ENCODE peak calls at places on chromosomes 11 and 22, in six cellular contexts. One of them, this sample, is unnamed.

GRCh38 chr22:31828739-31829138 is 74.9 kb downstream of the DEPDC5 start:
- DNase-seq in cardiac muscle cell: peak; percentile 6
- DNase-seq in lung: no peak
- DNase-seq in astrocyte: no peak
- DNase-seq in tibial artery: no peak
- DNase-seq in K562: no peak
- DNase-seq in this sample: no peak

GRCh38 chr11:112871909-112872511 is 89.2 kb upstream of the NCAM1 start:
- DNase-seq in cardiac muscle cell: no peak
- DNase-seq in lung: no peak
- DNase-seq in astrocyte: no peak
- DNase-seq in tibial artery: no peak
- DNase-seq in K562: no peak
- DNase-seq in this sample: no peak

GRCh38 chr11:130534525-130534924 is 86.1 kb downstream of the ADAMTS15 start:
- DNase-seq in cardiac muscle cell: no peak
- DNase-seq in lung: no peak
- DNase-seq in astrocyte: no peak
- DNase-seq in tibial artery: no peak
- DNase-seq in K562: no peak
- DNase-seq in this sample: no peak

GRCh38 chr11:57761301-57762234 is at the start of gene CTNND1:
- DNase-seq in cardiac muscle cell: peak; percentile 99
- DNase-seq in lung: peak; percentile 88
- DNase-seq in astrocyte: peak; percentile 96
- DNase-seq in tibial artery: peak; percentile 95
- DNase-seq in K562: peak; percentile 66
- DNase-seq in this sample: peak; percentile 96

GRCh38 chr11:104525416-104525815 is 361.5 kb upstream of the PDGFD start:
- DNase-seq in cardiac muscle cell: no peak
- DNase-seq in lung: no peak
- DNase-seq in astrocyte: no peak
- DNase-seq in tibial artery: no peak
- DNase-seq in K562: no peak
- DNase-seq in this sample: no peak

GRCh38 chr11:132126973-132127900 is 756.8 kb downstream of the NTM start:
- DNase-seq in cardiac muscle cell: peak; percentile 94
- DNase-seq in lung: peak; percentile 63
- DNase-seq in astrocyte: peak; percentile 86
- DNase-seq in tibial artery: no peak
- DNase-seq in K562: no peak
- DNase-seq in this sample: peak; percentile 10

GRCh38 chr11:2797181-2797711 is 88.3 kb downstream of the CDKN1C start:
- DNase-seq in cardiac muscle cell: no peak
- DNase-seq in lung: no peak
- DNase-seq in astrocyte: no peak
- DNase-seq in tibial artery: peak; percentile 56
- DNase-seq in K562: no peak
- DNase-seq in this sample: peak; percentile 29

GRCh38 chr22:30252411-30253204 is 6.0 kb upstream of the LIF start:
- DNase-seq in cardiac muscle cell: no peak
- DNase-seq in lung: no peak
- DNase-seq in astrocyte: no peak
- DNase-seq in tibial artery: no peak
- DNase-seq in K562: no peak
- DNase-seq in this sample: no peak

GRCh38 chr11:58527429-58527828 is 19.5 kb upstream of the OR5B21 start:
- DNase-seq in cardiac muscle cell: no peak
- DNase-seq in lung: no peak
- DNase-seq in astrocyte: no peak
- DNase-seq in tibial artery: no peak
- DNase-seq in K562: no peak
- DNase-seq in this sample: no peak

GRCh38 chr11:2788751-2789140 is 89.0 kb upstream of the KCNQ1OT1 start:
- DNase-seq in cardiac muscle cell: no peak
- DNase-seq in lung: no peak
- DNase-seq in astrocyte: no peak
- DNase-seq in tibial artery: no peak
- DNase-seq in K562: no peak
- DNase-seq in this sample: no peak

GRCh38 chr11:43699879-43700278 is 19.3 kb downstream of the HSD17B12 start:
- DNase-seq in cardiac muscle cell: no peak
- DNase-seq in lung: no peak
- DNase-seq in astrocyte: no peak
- DNase-seq in tibial artery: no peak
- DNase-seq in K562: no peak
- DNase-seq in this sample: no peak

DNA sequence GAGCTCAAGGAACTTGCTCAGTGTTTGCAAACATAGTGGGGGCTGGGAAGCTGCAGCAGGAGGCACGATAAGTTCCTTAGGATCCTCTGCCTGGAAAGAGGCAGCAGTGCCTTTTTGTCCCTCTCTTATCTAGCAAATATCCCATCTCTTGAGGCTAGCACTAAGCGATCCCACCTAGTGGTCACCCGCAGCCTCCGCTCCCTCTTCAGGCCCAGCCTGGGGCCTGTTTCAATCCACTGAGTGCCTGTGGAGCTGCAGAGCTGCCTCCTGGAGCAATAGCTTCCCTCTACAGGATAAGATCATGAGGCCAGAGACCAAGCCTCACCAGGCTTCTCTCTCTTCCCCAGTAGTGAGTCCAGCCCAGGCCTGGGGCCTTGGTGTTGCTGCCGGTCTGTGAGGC is 65.8 kb downstream of the SLC22A12 start:
- DNase-seq in cardiac muscle cell: peak; percentile 13
- DNase-seq in lung: no peak
- DNase-seq in astrocyte: no peak
- DNase-seq in tibial artery: no peak
- DNase-seq in K562: peak; percentile 50
- DNase-seq in this sample: peak; percentile 56
- TF ChIP-seq CTCF in cardiac muscle cell: peak; percentile 22
- TF ChIP-seq CTCF in lung: no peak
- TF ChIP-seq CTCF in astrocyte: no peak
- TF ChIP-seq CTCF in tibial artery: no peak
- TF ChIP-seq CTCF in K562: peak; percentile 67
- TF ChIP-seq CTCF in this sample: peak; percentile 67

GRCh38 chr22:35544810-35545209 is 4.2 kb downstream of the RASD2 start:
- DNase-seq in cardiac muscle cell: no peak
- DNase-seq in lung: no peak
- DNase-seq in astrocyte: no peak
- DNase-seq in tibial artery: no peak
- DNase-seq in K562: no peak
- DNase-seq in this sample: no peak
- H3K4me1 ChIP-seq in cardiac muscle cell: no peaks in the 10 kb centered on the region
- H3K4me1 ChIP-seq in lung: peaks cover 15% of the 10 kb centered on the region
- H3K4me1 ChIP-seq in astrocyte: peaks cover 20% of the 10 kb centered on the region
- H3K4me1 ChIP-seq in tibial artery: peaks cover 25% of the 10 kb centered on the region
- H3K4me1 ChIP-seq in K562: peaks cover 16% of the 10 kb centered on the region
- H3K4me1 ChIP-seq in this sample: peaks cover 5% of the 10 kb centered on the region

GRCh38 chr11:19344661-19345518 is 104.1 kb upstream of the E2F8 start:
- DNase-seq in cardiac muscle cell: peak; percentile 65
- DNase-seq in lung: no peak
- DNase-seq in astrocyte: no peak
- DNase-seq in tibial artery: peak; percentile 71
- DNase-seq in K562: no peak
- DNase-seq in this sample: no peak

GRCh38 chr11:19349340-19350025 is 108.7 kb upstream of the E2F8 start:
- DNase-seq in cardiac muscle cell: peak; percentile 30
- DNase-seq in lung: no peak
- DNase-seq in astrocyte: no peak
- DNase-seq in tibial artery: no peak
- DNase-seq in K562: no peak
- DNase-seq in this sample: no peak

GRCh38 chr11:19347911-19348310 is 107.2 kb upstream of the E2F8 start:
- DNase-seq in cardiac muscle cell: peak; percentile 22
- DNase-seq in lung: no peak
- DNase-seq in astrocyte: no peak
- DNase-seq in tibial artery: no peak
- DNase-seq in K562: no peak
- DNase-seq in this sample: no peak

GRCh38 chr11:19345519-19345847 is 104.7 kb upstream of the E2F8 start:
- DNase-seq in cardiac muscle cell: peak; percentile 20
- DNase-seq in lung: no peak
- DNase-seq in astrocyte: no peak
- DNase-seq in tibial artery: no peak
- DNase-seq in K562: no peak
- DNase-seq in this sample: no peak

GRCh38 chr11:19345848-19346681 is 105.3 kb upstream of the E2F8 start:
- DNase-seq in cardiac muscle cell: peak; percentile 34
- DNase-seq in lung: no peak
- DNase-seq in astrocyte: no peak
- DNase-seq in tibial artery: no peak
- DNase-seq in K562: peak; percentile 21
- DNase-seq in this sample: peak; percentile 46
- H3K4me3 ChIP-seq in cardiac muscle cell: peak overlapping the region; percentile 13
- H3K4me3 ChIP-seq in lung: peak overlapping the region; percentile 43
- H3K4me3 ChIP-seq in astrocyte: peak overlapping the region; percentile 27
- H3K4me3 ChIP-seq in tibial artery: peak overlapping the region; percentile 40
- H3K4me3 ChIP-seq in K562: no peak overlapping the region
- H3K4me3 ChIP-seq in this sample: peak overlapping the region; percentile 18

GRCh38 chr11:107860688-107861087 is 2.1 kb upstream of the SLC35F2 start:
- DNase-seq in cardiac muscle cell: no peak
- DNase-seq in lung: no peak
- DNase-seq in astrocyte: no peak
- DNase-seq in tibial artery: no peak
- DNase-seq in K562: peak; percentile 67
- DNase-seq in this sample: no peak
- TF ChIP-seq CTCF in cardiac muscle cell: no peak
- TF ChIP-seq CTCF in lung: no peak
- TF ChIP-seq CTCF in astrocyte: no peak
- TF ChIP-seq CTCF in tibial artery: no peak
- TF ChIP-seq CTCF in K562: no peak
- TF ChIP-seq CTCF in this sample: no peak

GRCh38 chr22:20117656-20118571 is 888 bp upstream of the TRMT2A start:
- DNase-seq in cardiac muscle cell: peak; percentile 30
- DNase-seq in lung: no peak
- DNase-seq in astrocyte: peak; percentile 22
- DNase-seq in tibial artery: no peak
- DNase-seq in K562: peak; percentile 98
- DNase-seq in this sample: no peak

GRCh38 chr22:20114506-20115475 is 1.1 kb upstream of the RANBP1 start:
- DNase-seq in cardiac muscle cell: no peak
- DNase-seq in lung: no peak
- DNase-seq in astrocyte: no peak
- DNase-seq in tibial artery: no peak
- DNase-seq in K562: no peak
- DNase-seq in this sample: no peak

GRCh38 chr22:20116951-20117645 is at the start of gene TRMT2A:
- DNase-seq in cardiac muscle cell: peak; percentile 99
- DNase-seq in lung: peak; percentile 97
- DNase-seq in astrocyte: peak; percentile 95
- DNase-seq in tibial artery: peak; percentile 99
- DNase-seq in K562: peak; percentile 100
- DNase-seq in this sample: peak; percentile 99

GRCh38 chr22:20116376-20116950 is 559 bp downstream of the RANBP1 start:
- DNase-seq in cardiac muscle cell: no peak
- DNase-seq in lung: no peak
- DNase-seq in astrocyte: no peak
- DNase-seq in tibial artery: no peak
- DNase-seq in K562: peak; percentile 99
- DNase-seq in this sample: no peak

DNA sequence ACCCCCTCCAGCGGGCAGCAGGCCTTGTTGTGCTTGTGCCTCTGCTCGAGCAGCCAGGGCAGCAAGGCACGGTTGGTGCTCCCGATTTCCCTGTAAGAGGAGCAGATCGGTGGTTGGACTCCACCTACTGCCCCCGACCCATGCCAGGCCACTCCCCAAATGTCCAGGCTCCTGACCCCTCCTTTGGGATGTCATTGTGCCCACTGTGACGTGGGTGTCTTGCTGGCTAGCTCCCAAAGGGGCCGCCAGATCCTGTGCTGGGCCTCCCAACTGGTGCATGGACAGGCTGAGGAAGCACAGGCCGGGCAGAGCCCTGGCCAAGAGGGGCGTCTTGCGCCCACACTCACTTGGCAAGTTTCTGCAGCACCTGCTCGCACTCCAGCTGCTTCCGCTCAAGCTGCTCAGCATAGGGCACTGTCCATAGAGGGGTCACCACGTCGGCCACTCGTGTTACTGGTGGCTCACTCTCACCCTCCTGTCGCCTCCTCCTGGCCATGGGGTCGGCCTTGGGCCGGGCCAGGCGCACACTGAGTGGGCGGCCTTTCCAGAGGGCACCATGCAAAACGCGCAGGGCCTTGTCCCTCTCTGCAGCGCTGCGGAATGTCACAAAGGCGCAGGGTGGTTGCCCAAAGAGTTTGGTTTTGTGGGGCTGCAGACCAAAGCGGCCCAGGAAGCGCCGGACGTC is at the start of gene RANBP1:
- DNase-seq in cardiac muscle cell: no peak
- DNase-seq in lung: no peak
- DNase-seq in astrocyte: no peak
- DNase-seq in tibial artery: no peak
- DNase-seq in K562: peak; percentile 72
- DNase-seq in this sample: no peak
- H3K4me1 ChIP-seq in cardiac muscle cell: peaks cover 10% of the 10 kb centered on the region
- H3K4me1 ChIP-seq in lung: peaks cover 3% of the 10 kb centered on the region
- H3K4me1 ChIP-seq in astrocyte: peaks cover 17% of the 10 kb centered on the region
- H3K4me1 ChIP-seq in tibial artery: peaks cover 46% of the 10 kb centered on the region
- H3K4me1 ChIP-seq in K562: peaks cover 89% of the 10 kb centered on the region
- H3K4me1 ChIP-seq in this sample: peaks cover 22% of the 10 kb centered on the region

DNA sequence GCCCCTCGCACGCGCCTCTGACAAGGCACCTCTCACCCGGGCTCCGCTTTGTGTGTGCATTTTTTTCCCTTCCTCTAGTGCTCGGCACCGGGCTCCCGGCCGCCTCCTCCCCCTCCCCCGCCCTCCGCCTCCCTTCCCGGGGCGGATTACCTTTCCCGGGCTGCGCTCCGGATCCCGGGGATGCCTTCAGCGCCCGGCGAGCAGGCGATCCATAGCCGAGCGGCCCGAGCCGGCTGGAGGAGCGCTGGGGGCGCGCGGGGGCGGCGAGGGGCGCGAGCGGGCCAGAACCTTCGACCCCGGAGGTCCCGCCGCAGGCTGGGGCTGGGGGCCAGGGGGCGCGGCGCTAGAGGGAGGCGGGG is 282 bp downstream of the MPPED2 start:
- DNase-seq in cardiac muscle cell: peak; percentile 9
- DNase-seq in lung: no peak
- DNase-seq in astrocyte: no peak
- DNase-seq in tibial artery: peak; percentile 70
- DNase-seq in K562: no peak
- DNase-seq in this sample: no peak
- H3K4me3 ChIP-seq in cardiac muscle cell: peak overlapping the region; percentile 91
- H3K4me3 ChIP-seq in lung: peak overlapping the region; percentile 19
- H3K4me3 ChIP-seq in astrocyte: peak overlapping the region; percentile 51
- H3K4me3 ChIP-seq in tibial artery: peak overlapping the region; percentile 78
- H3K4me3 ChIP-seq in K562: no peak overlapping the region
- H3K4me3 ChIP-seq in this sample: peak overlapping the region; percentile 35

GRCh38 chr11:68479390-68479789 is 18.8 kb downstream of the PPP6R3 start:
- DNase-seq in cardiac muscle cell: no peak
- DNase-seq in lung: no peak
- DNase-seq in astrocyte: no peak
- DNase-seq in tibial artery: no peak
- DNase-seq in K562: no peak
- DNase-seq in this sample: no peak

GRCh38 chr11:68480855-68481510 is 20.4 kb downstream of the PPP6R3 start:
- DNase-seq in cardiac muscle cell: no peak
- DNase-seq in lung: no peak
- DNase-seq in astrocyte: no peak
- DNase-seq in tibial artery: no peak
- DNase-seq in K562: no peak
- DNase-seq in this sample: no peak

GRCh38 chr11:68480193-68480592 is 19.6 kb downstream of the PPP6R3 start:
- DNase-seq in cardiac muscle cell: no peak
- DNase-seq in lung: no peak
- DNase-seq in astrocyte: no peak
- DNase-seq in tibial artery: no peak
- DNase-seq in K562: no peak
- DNase-seq in this sample: no peak

GRCh38 chr11:68481579-68482240 is 21.2 kb downstream of the PPP6R3 start:
- DNase-seq in cardiac muscle cell: no peak
- DNase-seq in lung: no peak
- DNase-seq in astrocyte: no peak
- DNase-seq in tibial artery: no peak
- DNase-seq in K562: no peak
- DNase-seq in this sample: no peak
- TF ChIP-seq CTCF in cardiac muscle cell: no peak
- TF ChIP-seq CTCF in lung: no peak
- TF ChIP-seq CTCF in astrocyte: no peak
- TF ChIP-seq CTCF in tibial artery: no peak
- TF ChIP-seq CTCF in K562: no peak
- TF ChIP-seq CTCF in this sample: no peak

This sample was measured in Caco-2.